ENCODE peak calls at places on chromosomes 5 and 9, in nine cellular contexts. B is lung, H is Peyer's patch, L is K562, K is NB4, J is psoas muscle, F is fibroblast of lung, I is astrocyte of the spinal cord, N is A549. P is an unnamed sample.
A peak's percentile ranks its signal among the peaks of the same experiment; 100 is the strongest.

GRCh38 chr9:114465906-114466900 is 39.1 kb downstream of the WHRN start:
- DNase-seq in J (no peak), I (no peak), L (no peak), K (no peak), H (no peak), B (no peak), F (no peak), N (no peak), P (no peak)

GRCh38 chr9:112863214-112863613 is 27.5 kb downstream of the SLC46A2 start:
- DNase-seq in K (peak; percentile 92), I (no peak), N (no peak), J (no peak), L (no peak), F (peak; percentile 73), H (no peak), B (peak; percentile 60), P (peak; percentile 52)

GRCh38 chr9:113930384-113930783 is 54.3 kb downstream of the ZNF618 start:
- DNase-seq in H (no peak), N (no peak), B (peak; percentile 24), J (no peak), I (no peak), K (no peak), L (no peak), F (no peak), P (no peak)

GRCh38 chr9:89631381-89631780 is 26.6 kb downstream of the GADD45G start:
- DNase-seq in F (no peak), K (no peak), L (no peak), B (no peak), N (no peak), H (no peak), I (no peak), J (no peak), P (no peak)

GRCh38 chr5:168268949-168269943 is 22.2 kb upstream of the WWC1 start:
- DNase-seq in N (peak; percentile 90), L (peak; percentile 81), J (peak; percentile 75), K (peak; percentile 82), I (peak; percentile 88), H (peak; percentile 89), B (peak; percentile 88), F (peak; percentile 83), P (peak; percentile 68)

GRCh38 chr9:125183054-125183453 is 6.5 kb downstream of the PPP6C start:
- DNase-seq in I (no peak), B (no peak), F (no peak), H (no peak), N (no peak), K (no peak), J (no peak), L (no peak), P (no peak)

GRCh38 chr9:6212722-6213375 is 2.8 kb upstream of the IL33 start:
- DNase-seq in J (no peak), H (no peak), K (no peak), B (no peak), N (no peak), I (no peak), F (no peak), L (no peak), P (peak; percentile 4)

GRCh38 chr5:52190737-52191136 is 597.0 kb upstream of the ITGA1 start:
- DNase-seq in F (no peak), L (no peak), J (no peak), B (no peak), K (no peak), I (no peak), H (no peak), N (no peak), P (no peak)

GRCh38 chr9:14321517-14322125 is 7.7 kb upstream of the NFIB start:
- DNase-seq in K (no peak), L (no peak), N (no peak), I (peak; percentile 61), B (no peak), J (no peak), H (no peak), F (no peak), P (peak; percentile 22)

GRCh38 chr5:173913686-173914321 is 25.7 kb downstream of the CPEB4 start:
- DNase-seq in L (no peak), I (no peak), N (no peak), J (no peak), H (no peak), F (no peak), B (no peak), K (peak; percentile 63), P (no peak)

GRCh38 chr5:52705720-52706119 is 82.0 kb upstream of the ITGA1 start:
- DNase-seq in N (no peak), K (no peak), H (no peak), L (no peak), B (no peak), I (no peak), F (no peak), J (no peak), P (peak; percentile 46)

GRCh38 chr9:15357050-15357653 is 50.1 kb upstream of the TTC39B start:
- DNase-seq in I (no peak), K (peak; percentile 81), H (peak; percentile 82), B (no peak), F (no peak), L (no peak), J (peak; percentile 16), N (no peak), P (no peak)

GRCh38 chr9:34866614-34867013 is 91.5 kb upstream of the PHF24 start:
- DNase-seq in N (no peak), J (no peak), L (no peak), H (no peak), I (no peak), B (no peak), K (no peak), F (no peak), P (no peak)

GRCh38 chr9:121886759-121887485 is 206.2 kb downstream of the TTLL11 start:
- DNase-seq in J (no peak), B (no peak), F (no peak), N (no peak), H (no peak), L (no peak), K (no peak), I (peak; percentile 42), P (no peak)

GRCh38 chr5:124960266-124960665 is 213.8 kb upstream of the ZNF608 start:
- DNase-seq in N (no peak), H (no peak), F (no peak), B (no peak), L (no peak), I (no peak), J (no peak), K (no peak), P (no peak)

GRCh38 chr5:124962735-124963134 is 216.3 kb upstream of the ZNF608 start:
- DNase-seq in J (no peak), K (peak; percentile 40), N (no peak), H (no peak), I (no peak), L (no peak), B (no peak), F (no peak), P (no peak)

GRCh38 chr5:124961517-124961916 is 215.1 kb upstream of the ZNF608 start:
- DNase-seq in N (no peak), I (no peak), B (no peak), K (peak; percentile 8), J (no peak), L (no peak), H (no peak), F (no peak), P (no peak)

DNA sequence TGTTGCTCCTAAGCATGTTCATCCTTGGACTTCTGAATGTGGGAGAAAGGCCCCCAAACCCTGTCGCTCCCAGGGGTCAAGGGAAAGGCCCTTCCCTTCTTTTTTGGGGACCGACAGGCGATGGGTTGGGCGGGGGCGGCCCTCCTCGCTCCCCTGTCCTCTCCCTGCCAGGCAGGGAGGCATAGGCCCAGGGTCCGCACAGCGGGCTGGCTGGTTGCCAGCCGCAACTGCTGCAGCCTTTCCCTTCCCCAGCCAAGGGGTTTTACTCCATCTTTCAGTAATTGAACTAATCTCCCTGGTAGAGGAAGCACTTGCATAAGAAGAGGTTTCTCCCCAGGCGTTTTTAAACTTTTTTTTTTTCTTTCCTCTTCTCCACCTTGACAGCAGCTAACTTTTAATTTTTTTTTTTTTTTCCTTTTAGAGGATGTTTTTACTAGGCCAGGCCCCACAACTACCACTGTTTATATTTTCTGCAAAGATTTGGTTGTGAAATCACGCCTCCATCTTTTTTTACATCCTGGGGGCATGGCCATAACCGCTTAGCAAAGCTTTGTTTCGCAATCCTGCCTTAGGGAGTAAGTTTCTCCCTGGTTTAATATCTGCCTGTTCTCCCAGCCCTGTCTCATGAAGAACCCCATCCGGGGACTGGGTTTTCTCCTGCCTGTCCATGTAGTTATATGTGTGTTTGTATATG is 216.9 kb upstream of the ZNF608 start:
- DNase-seq in N (no peak), F (peak; percentile 97), L (no peak), I (peak; percentile 57), H (no peak), B (no peak), J (no peak), K (peak; percentile 92), P (peak; percentile 88)
- TF ChIP-seq CTCF in N (no peak), F (no peak), L (no peak), I (no peak), H (no peak), B (no peak), J (no peak), K (no peak), P (no peak)

DNA sequence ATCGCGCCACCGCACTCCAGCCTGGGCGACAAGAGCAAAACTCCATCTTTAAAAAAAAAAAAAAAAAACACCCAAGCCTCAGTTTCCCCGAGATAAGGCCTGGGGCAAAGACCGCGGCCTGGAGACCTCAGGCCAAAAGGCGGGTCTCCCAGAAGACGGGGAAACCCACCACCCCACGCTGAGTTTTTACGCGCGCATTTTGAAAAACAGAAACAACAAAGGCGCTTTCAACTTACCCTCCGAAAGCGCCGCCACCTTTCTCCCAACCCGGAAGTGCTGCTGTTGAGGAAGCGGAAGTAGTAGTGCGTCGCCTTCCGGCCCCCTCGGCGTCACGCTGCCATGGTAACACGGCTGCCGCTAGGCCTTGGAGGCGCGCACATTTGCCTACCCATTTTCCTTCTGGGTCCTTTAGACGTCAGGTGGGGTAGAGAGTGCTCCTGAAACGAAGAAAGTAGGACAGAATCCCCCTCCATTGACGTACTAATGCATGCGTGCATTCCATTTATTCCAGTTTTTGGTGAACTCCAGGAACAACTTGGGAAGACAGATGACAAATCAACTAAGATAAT is at the start of gene TTF1:
- DNase-seq in H (peak; percentile 97), B (peak; percentile 93), J (peak; percentile 91), F (peak; percentile 90), I (peak; percentile 88), K (peak; percentile 91), L (peak; percentile 94), N (peak; percentile 94), P (peak; percentile 95)
- H3K4me3 ChIP-seq in H (peak within 1 kb of the TSS; percentile 68), B (peak within 1 kb of the TSS; percentile 71), J (peak within 1 kb of the TSS; percentile 96), F (peak within 1 kb of the TSS; percentile 71), I (peak within 1 kb of the TSS; percentile 71), K (peak within 1 kb of the TSS; percentile 86), L (peak within 1 kb of the TSS; percentile 64), N (peak within 1 kb of the TSS; percentile 63), P (peak within 1 kb of the TSS; percentile 89)

GRCh38 chr9:135474915-135475314 is 4.7 kb upstream of the PPP1R26 start:
- DNase-seq in K (peak; percentile 25), L (peak; percentile 72), B (no peak), J (no peak), I (no peak), N (peak; percentile 64), F (peak; percentile 4), H (no peak), P (peak; percentile 65)
- TF ChIP-seq CTCF in K (peak; percentile 32), L (peak; percentile 87), B (no peak), J (no peak), I (peak; percentile 66), N (peak; percentile 46), F (no peak), H (no peak), P (peak; percentile 38)

DNA sequence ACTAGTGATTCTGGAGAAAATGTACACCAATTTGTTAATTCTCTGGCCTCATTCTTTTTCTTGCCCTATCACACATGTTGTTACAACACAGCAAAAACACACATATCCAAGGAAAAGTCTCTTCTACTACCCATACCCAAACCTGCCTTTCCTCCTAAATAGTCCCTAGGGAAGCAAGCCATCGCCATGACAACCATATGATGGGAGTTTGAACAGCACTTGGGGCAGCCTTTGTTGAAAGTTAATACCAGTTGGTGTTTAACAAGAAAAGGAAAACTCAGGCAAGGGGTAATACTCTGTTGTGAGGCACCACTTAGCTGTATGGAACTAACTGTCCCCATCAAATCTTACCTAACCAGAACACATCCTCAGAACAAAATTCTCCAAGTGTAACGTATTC is 1.7 kb downstream of the TRPM3 start:
- DNase-seq in J (no peak), I (no peak), H (no peak), N (no peak), B (no peak), L (no peak), K (no peak), F (no peak), P (no peak)
- H3K4me3 ChIP-seq in J (no peak overlapping the region), I (no peak overlapping the region), H (no peak overlapping the region), N (no peak overlapping the region), B (no peak overlapping the region), L (no peak overlapping the region), K (no peak overlapping the region), F (no peak overlapping the region), P (no peak overlapping the region)